ENCODE peak calls at places on chromosomes 5 and 9, in eight cellular contexts. A is A549, R is mucosa of descending colon, X is AG09309, M is foreskin fibroblast, O is lower leg skin, I is endothelial cell of umbilical vein, G is cardiac muscle cell. C is an unnamed sample.
A peak's percentile ranks its signal among the peaks of the same experiment; 100 is the strongest.

GRCh38 chr9:129987047-129987446 is 55.9 kb downstream of the FNBP1 start:
- DNase-seq in A (no peak), R (no peak), X (no peak), M (no peak), O (no peak), I (no peak), G (no peak), C (no peak)

GRCh38 chr5:154485092-154485491 is 7.1 kb upstream of the HAND1 start:
- DNase-seq in A (no peak), R (no peak), X (no peak), M (no peak), O (no peak), I (no peak), G (no peak), C (no peak)

GRCh38 chr5:167639213-167639612 is 652.2 kb upstream of the WWC1 start:
- DNase-seq in A (no peak), R (no peak), X (no peak), M (peak; percentile 66), O (no peak), I (no peak), G (peak; percentile 78), C (no peak)

GRCh38 chr9:121767176-121767769 is 115.8 kb downstream of the DAB2IP start:
- DNase-seq in A (no peak), R (no peak), X (no peak), M (peak; percentile 29), O (no peak), I (no peak), G (no peak), C (no peak)

GRCh38 chr5:74629326-74629725 is 11.2 kb downstream of the ENC1 start:
- DNase-seq in A (no peak), R (no peak), X (no peak), M (no peak), O (no peak), I (no peak), G (no peak), C (no peak)

GRCh38 chr5:57529864-57530263 is 47.3 kb upstream of the ACTBL2 start:
- DNase-seq in A (no peak), R (no peak), X (no peak), M (no peak), O (no peak), I (no peak), G (no peak), C (no peak)

GRCh38 chr9:88974641-88975040 is 16.6 kb upstream of the S1PR3 start:
- DNase-seq in A (no peak), R (no peak), X (no peak), M (no peak), O (peak; percentile 58), I (no peak), G (no peak), C (no peak)

GRCh38 chr5:81006955-81007636 is 46.9 kb downstream of the RASGRF2 start:
- DNase-seq in A (no peak), R (peak; percentile 16), X (no peak), M (no peak), O (no peak), I (no peak), G (no peak), C (no peak)

GRCh38 chr9:127931092-127931881 is 710 bp upstream of the PIP5KL1 start:
- DNase-seq in A (peak; percentile 77), R (no peak), X (no peak), M (peak; percentile 80), O (no peak), I (peak; percentile 49), G (peak; percentile 74), C (no peak)

GRCh38 chr5:122846051-122846567 is 696 bp downstream of the SNX24 start:
- DNase-seq in A (peak; percentile 39), R (no peak), X (no peak), M (peak; percentile 78), O (no peak), I (no peak), G (peak; percentile 66), C (no peak)

GRCh38 chr5:146877783-146878470 is 630 bp downstream of the PPP2R2B start:
- DNase-seq in A (no peak), R (no peak), X (no peak), M (peak; percentile 0), O (no peak), I (no peak), G (peak; percentile 9), C (no peak)

GRCh38 chr5:12343543-12343942 is 439.3 kb upstream of the CTNND2 start:
- DNase-seq in A (no peak), R (no peak), X (no peak), M (no peak), O (no peak), I (no peak), G (no peak), C (no peak)

GRCh38 chr5:32312194-32312681 is 501 bp downstream of the MTMR12 start:
- DNase-seq in A (peak; percentile 47), R (peak; percentile 75), X (peak; percentile 13), M (peak; percentile 83), O (peak; percentile 94), I (peak; percentile 69), G (peak; percentile 81), C (no peak)

GRCh38 chr5:141560725-141561483 is 57.9 kb downstream of the DIAPH1 start:
- DNase-seq in A (no peak), R (peak; percentile 88), X (peak; percentile 93), M (peak; percentile 98), O (peak; percentile 95), I (peak; percentile 99), G (peak; percentile 99), C (peak; percentile 65)

GRCh38 chr5:72163349-72163983 is 56.2 kb downstream of the MAP1B start:
- DNase-seq in A (no peak), R (no peak), X (no peak), M (no peak), O (no peak), I (no peak), G (no peak), C (no peak)

DNA sequence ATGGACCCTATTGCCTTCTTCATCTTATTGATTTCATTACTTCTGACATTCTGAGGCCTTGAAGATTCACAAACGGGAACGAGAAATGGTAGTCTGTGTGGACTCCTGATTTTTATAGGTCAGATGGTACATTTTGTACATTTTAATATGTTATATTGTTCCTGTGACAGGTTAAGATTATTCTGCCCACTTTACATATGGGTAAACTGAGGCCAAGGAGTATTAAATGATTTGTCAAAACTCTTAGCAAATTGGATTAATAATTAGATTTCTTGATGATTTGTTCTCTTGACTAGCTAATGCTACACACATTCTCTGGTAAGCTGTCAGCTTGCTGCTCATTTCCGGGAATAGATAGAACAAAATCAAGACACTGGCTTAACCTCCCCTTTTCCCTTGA is 1.9 kb downstream of the FAM53C start:
- DNase-seq in A (no peak), R (no peak), X (no peak), M (no peak), O (no peak), I (no peak), G (no peak), C (no peak)
- H3K4me3 ChIP-seq in A (no peak overlapping the region), R (no peak overlapping the region), X (no peak overlapping the region), M (peak overlapping the region; percentile 98), O (no peak overlapping the region), I (peak overlapping the region; percentile 62), G (peak overlapping the region; percentile 79), C (peak overlapping the region; percentile 89)

GRCh38 chr5:61657010-61657409 is 325.0 kb downstream of the ZSWIM6 start:
- DNase-seq in A (no peak), R (no peak), X (no peak), M (no peak), O (no peak), I (no peak), G (no peak), C (no peak)

GRCh38 chr5:61662670-61663069 is 330.6 kb downstream of the ZSWIM6 start:
- DNase-seq in A (no peak), R (no peak), X (no peak), M (no peak), O (no peak), I (no peak), G (no peak), C (no peak)

GRCh38 chr5:61658592-61659008 is 326.5 kb downstream of the ZSWIM6 start:
- DNase-seq in A (peak; percentile 77), R (peak; percentile 92), X (peak; percentile 27), M (peak; percentile 81), O (peak; percentile 95), I (peak; percentile 74), G (peak; percentile 82), C (peak; percentile 49)

GRCh38 chr5:61653802-61654580 is 321.9 kb downstream of the ZSWIM6 start:
- DNase-seq in A (no peak), R (no peak), X (no peak), M (no peak), O (no peak), I (no peak), G (no peak), C (no peak)

DNA sequence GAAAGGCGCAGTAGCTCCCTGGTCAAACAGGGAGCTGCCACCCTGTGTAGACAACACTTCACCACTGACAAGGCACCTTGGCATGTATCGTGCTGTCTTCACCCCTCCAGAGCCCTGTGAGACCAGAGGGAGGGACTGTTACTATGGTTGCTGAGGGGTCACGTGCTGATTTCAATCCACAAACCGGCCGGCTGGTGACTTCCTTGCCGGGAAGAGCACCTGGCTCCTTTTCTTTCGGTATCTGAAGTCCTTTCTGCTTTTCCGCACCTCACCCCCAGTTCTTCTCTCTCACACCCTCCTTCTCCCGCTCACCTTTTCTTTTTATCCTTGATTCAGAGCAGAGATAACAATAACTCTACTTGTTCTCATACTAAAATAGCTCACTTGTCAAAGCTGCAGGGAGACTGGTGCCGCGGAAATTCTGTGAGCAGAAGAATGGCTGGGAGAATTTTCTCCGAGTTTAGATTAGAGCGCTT is 327.2 kb downstream of the ZSWIM6 start:
- DNase-seq in A (no peak), R (peak; percentile 53), X (no peak), M (no peak), O (no peak), I (no peak), G (no peak), C (no peak)
- H3K4me3 ChIP-seq in A (no peak overlapping the region), R (no peak overlapping the region), X (no peak overlapping the region), M (no peak overlapping the region), O (no peak overlapping the region), I (no peak overlapping the region), G (peak overlapping the region; percentile 10), C (no peak overlapping the region)

DNA sequence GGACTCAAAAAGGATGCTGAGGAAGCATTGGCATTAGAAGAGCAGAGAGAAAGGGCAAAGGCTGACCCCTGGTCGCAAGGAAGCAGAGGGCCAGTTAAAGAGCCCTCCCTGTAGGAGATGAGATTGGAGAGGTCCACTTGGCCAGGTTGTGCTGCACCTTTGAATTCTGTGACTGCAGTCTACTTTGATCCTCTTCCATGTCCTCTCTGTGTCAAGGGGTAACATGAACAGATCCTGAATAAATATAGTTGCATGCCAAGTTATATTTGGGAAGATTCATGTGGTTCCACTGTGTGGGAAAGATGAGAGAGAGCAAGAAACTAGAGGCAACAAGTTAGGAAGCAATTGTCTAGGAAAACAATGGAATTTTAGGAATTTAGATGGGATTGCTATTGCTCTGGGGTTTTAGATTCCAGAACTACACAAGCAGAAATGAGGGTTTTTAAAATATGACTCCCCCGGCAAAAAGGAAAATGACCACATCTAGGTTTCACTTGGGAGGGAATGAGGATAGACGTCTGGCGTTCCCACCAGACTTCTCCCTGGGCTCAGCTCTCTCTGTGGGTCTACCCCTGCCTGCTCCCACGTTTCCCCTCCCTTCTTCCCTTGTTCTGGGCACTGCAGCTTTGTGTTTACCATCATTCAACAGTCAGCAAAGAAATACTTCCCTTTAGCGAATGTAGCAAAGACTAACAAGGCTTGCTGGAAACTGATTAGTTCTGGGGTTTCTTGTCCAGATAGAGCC is 63.6 kb downstream of the SNX18 start:
- DNase-seq in A (no peak), R (no peak), X (peak; percentile 37), M (no peak), O (peak; percentile 73), I (no peak), G (peak; percentile 54), C (no peak)
- H3K4me3 ChIP-seq in A (no peak overlapping the region), R (no peak overlapping the region), X (no peak overlapping the region), M (no peak overlapping the region), O (no peak overlapping the region), I (no peak overlapping the region), G (no peak overlapping the region), C (peak overlapping the region; percentile 20)

GRCh38 chr9:87494970-87495471 is 2.6 kb upstream of the DAPK1 start:
- DNase-seq in A (no peak), R (no peak), X (no peak), M (peak; percentile 16), O (no peak), I (no peak), G (no peak), C (no peak)
- H3K4me3 ChIP-seq in A (no peak overlapping the region), R (no peak overlapping the region), X (no peak overlapping the region), M (no peak overlapping the region), O (no peak overlapping the region), I (no peak overlapping the region), G (no peak overlapping the region), C (no peak overlapping the region)